ENCODE peak calls at places on chromosomes 6 and 20, in four cellular contexts. U, B, V and M are unnamed samples.
A peak's percentile ranks its signal among the peaks of the same experiment; 100 is the strongest.

GRCh38 chr6:106849676-106850332 is 124.7 kb downstream of the CD24 start:
- DNase-seq in V (no peak), U (no peak), B (no peak), M (no peak)

GRCh38 chr20:63873477-63873971 is 8.5 kb downstream of the TPD52L2 start:
- DNase-seq in V (peak; percentile 84), U (no peak), B (no peak), M (no peak)

GRCh38 chr6:21820442-21820841 is 226.9 kb downstream of the SOX4 start:
- DNase-seq in B (no peak), V (no peak), U (no peak), M (no peak)

GRCh38 chr20:63092660-63093215 is 86.0 kb upstream of the BHLHE23 start:
- DNase-seq in B (peak; percentile 42), V (no peak), U (no peak), M (no peak)

GRCh38 chr6:47915017-47915416 is 133.2 kb downstream of the OPN5 start:
- DNase-seq in U (no peak), B (no peak), V (no peak), M (no peak)

GRCh38 chr6:36906539-36906938 is 20.8 kb downstream of the C6orf89 start:
- DNase-seq in U (no peak), V (no peak), B (no peak), M (peak; percentile 6)

GRCh38 chr6:134908906-134909516 is 40.9 kb downstream of the ALDH8A1 start:
- DNase-seq in U (no peak), B (no peak), V (peak; percentile 99), M (peak; percentile 80)

GRCh38 chr20:61516398-61517208 is 264.5 kb downstream of the CDH4 start:
- DNase-seq in U (no peak), B (no peak), V (no peak), M (no peak)

GRCh38 chr20:38209054-38209675 is 44.1 kb upstream of the TGM2 start:
- DNase-seq in B (no peak), V (no peak), U (no peak), M (no peak)

GRCh38 chr6:23498013-23498412 is 628.0 kb upstream of the NRSN1 start:
- DNase-seq in V (no peak), B (no peak), U (no peak), M (no peak)

GRCh38 chr6:151322570-151322969 is 68.8 kb downstream of the ZBTB2 start:
- DNase-seq in U (no peak), B (no peak), V (no peak), M (no peak)

GRCh38 chr6:124260337-124260736 is 456.7 kb downstream of the NKAIN2 start:
- DNase-seq in B (no peak), V (no peak), U (no peak), M (no peak)

GRCh38 chr6:1023229-1023628 is 288.7 kb upstream of the FOXQ1 start:
- DNase-seq in B (no peak), V (no peak), U (no peak), M (no peak)

GRCh38 chr6:52509281-52510212 is 67.3 kb downstream of the TRAM2 start:
- DNase-seq in V (no peak), U (no peak), B (no peak), M (no peak)

GRCh38 chr6:133645000-133645619 is 243.8 kb upstream of the TCF21 start:
- DNase-seq in B (no peak), V (no peak), U (no peak), M (no peak)

GRCh38 chr6:23175391-23175790 is 606.0 kb downstream of the HDGFL1 start:
- DNase-seq in V (no peak), B (no peak), U (no peak), M (no peak)

GRCh38 chr6:156919370-156919769 is 142.2 kb downstream of the ARID1B start:
- DNase-seq in V (no peak), B (no peak), U (no peak), M (no peak)

GRCh38 chr6:42182101-42182500 is 8.9 kb downstream of the GUCA1A start:
- DNase-seq in V (no peak), U (no peak), B (no peak), M (no peak)

GRCh38 chr20:17650301-17650761 is 31.7 kb downstream of the RRBP1 start:
- DNase-seq in V (no peak), U (no peak), B (no peak), M (no peak)

GRCh38 chr6:99612551-99613397 is 6.1 kb downstream of the PRDM13 start:
- DNase-seq in B (peak; percentile 65), V (no peak), U (no peak), M (no peak)

GRCh38 chr6:41072836-41073202 is at the start of gene NFYA:
- DNase-seq in B (peak; percentile 93), V (no peak), U (peak; percentile 100), M (peak; percentile 100)

GRCh38 chr20:54184920-54185626 is 11.3 kb upstream of the CYP24A1 start:
- DNase-seq in B (no peak), U (no peak), V (no peak), M (no peak)

GRCh38 chr6:108736832-108737231 is 111.4 kb upstream of the ARMC2 start:
- DNase-seq in B (no peak), U (no peak), V (peak; percentile 79), M (no peak)

GRCh38 chr20:7714549-7714948 is 225.7 kb downstream of the HAO1 start:
- DNase-seq in V (no peak), B (no peak), U (no peak), M (no peak)

GRCh38 chr6:37877373-37878149 is 58.0 kb downstream of the ZFAND3 start:
- DNase-seq in B (no peak), U (no peak), V (no peak), M (no peak)